ENCODE peak calls at places on chromosomes 1 and 21, in six cellular contexts. G is OCI-LY7, M is GM23338, B is hepatocyte, F is GM23248, D is SK-N-SH. X is an unnamed sample.

GRCh38 chr1:55560246-55560645 is 345.1 kb upstream of the USP24 start:
- DNase-seq in G (no peak), M (no peak), B (no peak), F (no peak), D (no peak), X (no peak)

GRCh38 chr1:210776722-210777121 is 357.2 kb downstream of the KCNH1 start:
- DNase-seq in G (no peak), M (no peak), B (no peak), F (no peak), D (no peak), X (no peak)

GRCh38 chr1:41535236-41535720 is 50.8 kb upstream of the EDN2 start:
- DNase-seq in G (no peak), M (no peak), B (no peak), F (no peak), D (no peak), X (no peak)

GRCh38 chr1:33682371-33682770 is 181.5 kb upstream of the HMGB4 start:
- DNase-seq in G (no peak), M (no peak), B (no peak), F (peak; percentile 66), D (no peak), X (no peak)

GRCh38 chr21:38380391-38381137 is 117.7 kb downstream of the ERG start:
- DNase-seq in G (no peak), M (peak; percentile 12), B (no peak), F (peak; percentile 55), D (peak; percentile 40), X (no peak)

GRCh38 chr1:192809286-192810252 is 730 bp downstream of the RGS2 start:
- DNase-seq in G (peak; percentile 71), M (peak; percentile 60), B (peak; percentile 55), F (peak; percentile 87), D (peak; percentile 37), X (no peak)

GRCh38 chr1:94926365-94926914 is 470 bp downstream of the CNN3 start:
- DNase-seq in G (no peak), M (peak; percentile 66), B (peak; percentile 81), F (peak; percentile 80), D (peak; percentile 85), X (peak; percentile 47)

GRCh38 chr1:46637444-46638083 is 21.0 kb upstream of the MOB3C start:
- DNase-seq in G (no peak), M (no peak), B (no peak), F (no peak), D (no peak), X (no peak)

GRCh38 chr1:160538985-160539651 is 16.1 kb upstream of the SLAMF6 start:
- DNase-seq in G (peak; percentile 57), M (no peak), B (peak; percentile 65), F (no peak), D (no peak), X (no peak)

GRCh38 chr21:46437511-46437910 is 21.2 kb upstream of the DIP2A start:
- DNase-seq in G (no peak), M (no peak), B (no peak), F (no peak), D (no peak), X (no peak)

GRCh38 chr1:232634086-232634485 is 4.2 kb upstream of the SIPA1L2 start:
- DNase-seq in G (peak; percentile 64), M (no peak), B (no peak), F (no peak), D (no peak), X (no peak)

GRCh38 chr1:10793129-10793651 is 3.3 kb downstream of the CASZ1 start:
- DNase-seq in G (no peak), M (peak; percentile 61), B (peak; percentile 54), F (peak; percentile 29), D (no peak), X (no peak)

GRCh38 chr21:34553199-34553952 is 41.4 kb upstream of the KCNE1 start:
- DNase-seq in G (no peak), M (no peak), B (no peak), F (peak; percentile 88), D (no peak), X (no peak)

DNA sequence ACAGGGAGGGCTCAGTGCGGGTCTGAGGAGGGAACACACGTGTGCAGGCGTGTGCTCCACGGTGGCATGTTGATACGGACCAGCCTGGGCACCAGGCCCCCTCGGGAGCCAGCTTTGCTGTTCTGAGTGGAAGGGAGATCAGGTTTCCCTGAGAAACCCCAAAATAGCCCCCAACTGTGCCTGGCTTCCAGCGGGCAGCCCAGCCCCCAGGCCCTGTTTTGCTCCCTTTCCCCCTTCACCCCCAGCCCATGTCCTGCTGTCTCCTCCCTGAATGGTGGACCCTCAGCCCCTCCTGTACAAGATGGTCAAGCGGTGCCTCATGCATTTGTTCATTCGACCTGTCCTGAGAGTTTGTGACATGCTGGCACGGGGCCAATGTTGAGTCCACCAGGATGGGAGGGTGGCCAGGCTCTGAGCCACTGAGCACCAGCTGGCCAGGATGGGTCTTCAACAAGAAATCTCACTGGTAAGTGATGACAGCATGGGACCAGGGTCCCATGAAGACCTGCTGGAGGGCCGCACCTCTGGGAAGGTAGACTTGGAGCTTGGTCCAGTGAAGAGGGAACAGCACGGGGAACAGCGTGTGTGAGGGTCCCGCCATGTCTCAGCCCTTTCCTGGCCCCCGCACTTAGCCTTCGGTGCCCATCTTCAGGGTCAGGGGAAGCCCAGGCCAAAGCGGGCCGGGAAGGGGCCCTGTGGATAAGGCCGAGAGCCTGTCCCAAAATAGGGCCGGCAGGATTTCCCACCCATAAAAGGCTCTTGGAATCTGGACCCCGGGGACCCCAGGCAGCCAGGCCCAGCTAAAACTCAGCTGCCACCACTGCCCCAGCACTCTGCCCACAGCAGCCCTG is at the start of gene CALML6:
- DNase-seq in G (no peak), M (no peak), B (peak; percentile 18), F (no peak), D (no peak), X (no peak)
- H3K9me2 ChIP-seq in G (no peaks in the 10 kb centered on the region), M (no peaks in the 10 kb centered on the region), B (no peaks in the 10 kb centered on the region), F (no peaks in the 10 kb centered on the region), D (no peaks in the 10 kb centered on the region), X (no peaks in the 10 kb centered on the region)

GRCh38 chr1:171783816-171784530 is 2.5 kb downstream of the METTL13 start:
- DNase-seq in G (no peak), M (no peak), B (no peak), F (no peak), D (no peak), X (no peak)
- H3K4me2 ChIP-seq in G (peak overlapping the region; percentile 50), M (no peak overlapping the region), B (no peak overlapping the region), F (no peak overlapping the region), D (no peak overlapping the region), X (no peak overlapping the region)

GRCh38 chr1:157774412-157774811 is 2.5 kb downstream of the FCRL2 start:
- DNase-seq in G (no peak), M (no peak), B (no peak), F (no peak), D (no peak), X (no peak)
- H3K4me3 ChIP-seq in G (peak overlapping the region; percentile 43), M (no peak overlapping the region), B (no peak overlapping the region), F (no peak overlapping the region), D (no peak overlapping the region), X (no peak overlapping the region)

DNA sequence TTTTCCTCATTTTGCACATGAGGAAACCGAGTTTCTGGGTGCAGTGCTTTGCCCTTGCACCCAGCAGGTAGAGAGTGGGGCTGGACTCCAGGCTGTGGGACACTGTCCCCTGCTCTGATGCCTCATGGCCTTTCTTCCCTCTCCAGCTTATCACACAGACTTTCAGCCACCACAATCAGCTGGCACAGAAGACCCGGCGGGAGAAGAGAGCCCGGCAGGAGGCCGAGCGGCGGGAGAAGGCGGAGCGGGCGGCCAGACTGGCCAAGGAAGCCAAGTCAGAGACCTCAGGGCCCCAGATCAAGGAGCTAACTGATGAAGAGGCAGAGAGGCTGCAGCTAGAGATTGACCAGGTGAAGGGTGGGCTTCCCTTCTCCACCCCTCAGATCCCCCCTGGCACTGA is 19.0 kb downstream of the KDF1 start:
- DNase-seq in G (no peak), M (no peak), B (no peak), F (no peak), D (no peak), X (no peak)
- H3K9me2 ChIP-seq in G (no peaks in the 10 kb centered on the region), M (no peaks in the 10 kb centered on the region), B (no peaks in the 10 kb centered on the region), F (no peaks in the 10 kb centered on the region), D (no peaks in the 10 kb centered on the region), X (no peaks in the 10 kb centered on the region)

DNA sequence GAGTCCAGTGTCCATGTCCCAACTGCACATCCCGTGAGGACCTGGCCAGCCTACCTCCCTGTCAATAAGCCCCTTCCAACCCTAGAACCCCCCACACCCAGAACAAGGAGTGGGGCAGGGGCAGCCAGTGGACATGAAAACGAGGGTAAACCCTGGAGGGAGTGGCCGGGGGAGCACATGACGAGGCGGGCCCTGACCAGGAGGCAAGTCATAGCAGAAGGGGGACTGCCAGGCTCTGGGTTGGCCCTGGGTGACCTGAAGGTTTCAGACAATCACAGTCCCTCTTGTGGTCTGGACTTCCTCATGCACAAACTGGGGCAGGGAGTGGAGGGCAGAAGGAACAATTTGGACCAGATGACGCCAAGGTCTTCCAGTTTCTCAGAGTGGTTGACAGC is 100.3 kb downstream of the GLIS1 start:
- DNase-seq in G (no peak), M (no peak), B (no peak), F (no peak), D (no peak), X (no peak)
- H3K4me2 ChIP-seq in G (no peak overlapping the region), M (no peak overlapping the region), B (no peak overlapping the region), F (no peak overlapping the region), D (no peak overlapping the region), X (no peak overlapping the region)

DNA sequence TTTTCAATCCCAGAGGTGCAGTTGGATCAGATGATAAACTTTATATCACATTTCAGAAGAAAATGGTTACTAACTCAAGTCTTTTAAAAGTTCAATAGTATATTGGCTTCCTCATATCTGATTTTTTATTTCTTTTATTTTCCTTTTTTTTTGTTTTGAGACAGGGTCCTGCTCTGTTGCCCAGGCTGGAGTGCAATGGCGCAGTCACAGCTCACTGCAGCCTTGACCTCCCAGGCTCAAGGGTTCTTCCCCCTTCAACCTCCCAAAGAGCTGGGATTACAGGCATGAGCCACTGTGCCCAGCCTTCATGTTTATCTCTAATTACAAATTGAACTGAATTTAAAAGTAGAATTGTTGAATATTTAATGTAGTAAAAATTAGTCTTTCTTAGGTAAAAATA is 13.9 kb downstream of the FLVCR1 start:
- DNase-seq in G (no peak), M (no peak), B (no peak), F (no peak), D (no peak), X (no peak)
- H3K4me3 ChIP-seq in G (no peak overlapping the region), M (no peak overlapping the region), B (no peak overlapping the region), F (no peak overlapping the region), D (no peak overlapping the region), X (no peak overlapping the region)

DNA sequence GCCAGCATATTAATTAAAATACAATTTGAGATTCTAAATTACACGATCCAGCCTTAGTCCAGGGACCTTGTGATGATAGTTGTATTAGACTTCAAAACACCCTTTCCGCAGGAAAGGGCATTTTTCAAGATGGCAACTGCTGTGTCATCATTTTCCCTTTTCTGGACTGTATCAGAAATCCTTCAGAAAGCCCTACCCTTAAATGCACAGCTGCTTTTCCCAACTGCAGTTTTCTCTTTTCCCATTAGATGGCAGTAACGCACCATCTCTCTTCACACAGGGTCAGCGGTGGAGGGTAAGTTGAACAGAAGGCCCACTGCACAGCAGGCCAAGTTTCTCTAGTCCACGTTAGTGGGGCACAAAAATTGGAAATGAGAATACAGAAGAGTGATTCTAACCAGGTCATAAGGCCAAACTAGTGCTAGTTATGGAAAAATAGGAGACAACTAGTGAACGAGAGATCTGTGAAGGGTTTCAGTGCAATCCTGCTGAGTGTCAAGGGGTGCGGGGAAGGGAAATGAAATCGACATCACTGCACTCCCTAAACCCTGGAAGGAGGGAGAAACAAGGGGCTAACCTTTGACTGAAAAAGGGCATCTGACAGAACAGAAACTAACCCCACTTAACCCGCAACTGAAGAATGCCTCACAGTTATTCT is 22.1 kb upstream of the TDRD10 start:
- DNase-seq in G (peak; percentile 78), M (peak; percentile 81), B (peak; percentile 87), F (peak; percentile 83), D (peak; percentile 84), X (peak; percentile 65)
- H3K9me2 ChIP-seq in G (no peaks in the 10 kb centered on the region), M (no peaks in the 10 kb centered on the region), B (no peaks in the 10 kb centered on the region), F (no peaks in the 10 kb centered on the region), D (no peaks in the 10 kb centered on the region), X (no peaks in the 10 kb centered on the region)

X was measured in PC-9.